ENCODE peak calls at places on chromosomes 2 and 18, in seven cellular contexts. One of them, this sample, is unnamed.

GRCh38 chr18:62571037-62571436 is 48.2 kb downstream of the ZCCHC2 start:
- DNase-seq in activated CD4-positive, alpha-beta T cell treated with anti-CD3 and anti-CD28 coated beads, Interleukin-2, amount 50 U/mL, for 1 hour: no peak
- DNase-seq in activated T-cell treated with anti-CD3 and anti-CD28 coated beads for 24 hours: no peak
- DNase-seq in sigmoid colon: no peak
- DNase-seq in left ventricle myocardium inferior: no peak
- DNase-seq in Kasumi-1: no peak
- DNase-seq in ELF-1: no peak
- DNase-seq in this sample: no peak

GRCh38 chr2:8538951-8539621 is 142.8 kb upstream of the ID2 start:
- DNase-seq in activated CD4-positive, alpha-beta T cell treated with anti-CD3 and anti-CD28 coated beads, Interleukin-2, amount 50 U/mL, for 1 hour: no peak
- DNase-seq in activated T-cell treated with anti-CD3 and anti-CD28 coated beads for 24 hours: no peak
- DNase-seq in sigmoid colon: no peak
- DNase-seq in left ventricle myocardium inferior: peak; percentile 29
- DNase-seq in Kasumi-1: no peak
- DNase-seq in ELF-1: peak; percentile 66
- DNase-seq in this sample: no peak

GRCh38 chr2:226891780-226892590 is 56.1 kb downstream of the RHBDD1 start:
- DNase-seq in activated CD4-positive, alpha-beta T cell treated with anti-CD3 and anti-CD28 coated beads, Interleukin-2, amount 50 U/mL, for 1 hour: no peak
- DNase-seq in activated T-cell treated with anti-CD3 and anti-CD28 coated beads for 24 hours: no peak
- DNase-seq in sigmoid colon: no peak
- DNase-seq in left ventricle myocardium inferior: no peak
- DNase-seq in Kasumi-1: no peak
- DNase-seq in ELF-1: no peak
- DNase-seq in this sample: no peak

GRCh38 chr2:218368150-218368528 is 11.5 kb downstream of the CATIP start:
- DNase-seq in activated CD4-positive, alpha-beta T cell treated with anti-CD3 and anti-CD28 coated beads, Interleukin-2, amount 50 U/mL, for 1 hour: no peak
- DNase-seq in activated T-cell treated with anti-CD3 and anti-CD28 coated beads for 24 hours: no peak
- DNase-seq in sigmoid colon: no peak
- DNase-seq in left ventricle myocardium inferior: no peak
- DNase-seq in Kasumi-1: no peak
- DNase-seq in ELF-1: no peak
- DNase-seq in this sample: no peak

GRCh38 chr2:207239222-207239674 is 73.5 kb upstream of the KLF7 start:
- DNase-seq in activated CD4-positive, alpha-beta T cell treated with anti-CD3 and anti-CD28 coated beads, Interleukin-2, amount 50 U/mL, for 1 hour: no peak
- DNase-seq in activated T-cell treated with anti-CD3 and anti-CD28 coated beads for 24 hours: peak; percentile 34
- DNase-seq in sigmoid colon: peak; percentile 85
- DNase-seq in left ventricle myocardium inferior: peak; percentile 31
- DNase-seq in Kasumi-1: peak; percentile 81
- DNase-seq in ELF-1: no peak
- DNase-seq in this sample: no peak

GRCh38 chr2:112646102-112646719 is 472 bp downstream of the SLC20A1 start:
- DNase-seq in activated CD4-positive, alpha-beta T cell treated with anti-CD3 and anti-CD28 coated beads, Interleukin-2, amount 50 U/mL, for 1 hour: peak; percentile 41
- DNase-seq in activated T-cell treated with anti-CD3 and anti-CD28 coated beads for 24 hours: no peak
- DNase-seq in sigmoid colon: peak; percentile 72
- DNase-seq in left ventricle myocardium inferior: no peak
- DNase-seq in Kasumi-1: no peak
- DNase-seq in ELF-1: no peak
- DNase-seq in this sample: no peak

GRCh38 chr18:6022840-6023239 is 127.5 kb upstream of the TMEM200C start:
- DNase-seq in activated CD4-positive, alpha-beta T cell treated with anti-CD3 and anti-CD28 coated beads, Interleukin-2, amount 50 U/mL, for 1 hour: no peak
- DNase-seq in activated T-cell treated with anti-CD3 and anti-CD28 coated beads for 24 hours: no peak
- DNase-seq in sigmoid colon: no peak
- DNase-seq in left ventricle myocardium inferior: no peak
- DNase-seq in Kasumi-1: no peak
- DNase-seq in ELF-1: peak; percentile 60
- DNase-seq in this sample: no peak

GRCh38 chr18:60082790-60083189 is 183.0 kb downstream of the PMAIP1 start:
- DNase-seq in activated CD4-positive, alpha-beta T cell treated with anti-CD3 and anti-CD28 coated beads, Interleukin-2, amount 50 U/mL, for 1 hour: no peak
- DNase-seq in activated T-cell treated with anti-CD3 and anti-CD28 coated beads for 24 hours: no peak
- DNase-seq in sigmoid colon: no peak
- DNase-seq in left ventricle myocardium inferior: no peak
- DNase-seq in Kasumi-1: no peak
- DNase-seq in ELF-1: no peak
- DNase-seq in this sample: no peak

GRCh38 chr2:108911807-108912628 is 77.0 kb downstream of the EDAR start:
- DNase-seq in activated CD4-positive, alpha-beta T cell treated with anti-CD3 and anti-CD28 coated beads, Interleukin-2, amount 50 U/mL, for 1 hour: no peak
- DNase-seq in activated T-cell treated with anti-CD3 and anti-CD28 coated beads for 24 hours: no peak
- DNase-seq in sigmoid colon: peak; percentile 55
- DNase-seq in left ventricle myocardium inferior: no peak
- DNase-seq in Kasumi-1: no peak
- DNase-seq in ELF-1: no peak
- DNase-seq in this sample: no peak

GRCh38 chr2:198282061-198282460 is 477.7 kb downstream of the PLCL1 start:
- DNase-seq in activated CD4-positive, alpha-beta T cell treated with anti-CD3 and anti-CD28 coated beads, Interleukin-2, amount 50 U/mL, for 1 hour: no peak
- DNase-seq in activated T-cell treated with anti-CD3 and anti-CD28 coated beads for 24 hours: no peak
- DNase-seq in sigmoid colon: no peak
- DNase-seq in left ventricle myocardium inferior: no peak
- DNase-seq in Kasumi-1: no peak
- DNase-seq in ELF-1: no peak
- DNase-seq in this sample: no peak

GRCh38 chr2:128832946-128833560 is 514.4 kb upstream of the HS6ST1 start:
- DNase-seq in activated CD4-positive, alpha-beta T cell treated with anti-CD3 and anti-CD28 coated beads, Interleukin-2, amount 50 U/mL, for 1 hour: no peak
- DNase-seq in activated T-cell treated with anti-CD3 and anti-CD28 coated beads for 24 hours: no peak
- DNase-seq in sigmoid colon: no peak
- DNase-seq in left ventricle myocardium inferior: no peak
- DNase-seq in Kasumi-1: no peak
- DNase-seq in ELF-1: no peak
- DNase-seq in this sample: no peak

GRCh38 chr2:76749858-76750257 is 772.3 kb downstream of the LRRTM4 start:
- DNase-seq in activated CD4-positive, alpha-beta T cell treated with anti-CD3 and anti-CD28 coated beads, Interleukin-2, amount 50 U/mL, for 1 hour: no peak
- DNase-seq in activated T-cell treated with anti-CD3 and anti-CD28 coated beads for 24 hours: no peak
- DNase-seq in sigmoid colon: no peak
- DNase-seq in left ventricle myocardium inferior: no peak
- DNase-seq in Kasumi-1: peak; percentile 58
- DNase-seq in ELF-1: no peak
- DNase-seq in this sample: no peak

GRCh38 chr2:8535821-8536685 is 145.8 kb upstream of the ID2 start:
- DNase-seq in activated CD4-positive, alpha-beta T cell treated with anti-CD3 and anti-CD28 coated beads, Interleukin-2, amount 50 U/mL, for 1 hour: no peak
- DNase-seq in activated T-cell treated with anti-CD3 and anti-CD28 coated beads for 24 hours: no peak
- DNase-seq in sigmoid colon: peak; percentile 66
- DNase-seq in left ventricle myocardium inferior: no peak
- DNase-seq in Kasumi-1: peak; percentile 52
- DNase-seq in ELF-1: no peak
- DNase-seq in this sample: no peak

This sample was measured in CD4-positive, alpha-beta memory T cell.